ENCODE peak calls at places on chromosomes 2 and 18, in four cellular contexts. One of them, this sample, is unnamed.
A peak's percentile ranks its signal among the peaks of the same experiment; 100 is the strongest.

GRCh38 chr2:156342252-156343095 is 10.0 kb upstream of the NR4A2 start:
- DNase-seq in IMR-90: peak; percentile 93
- DNase-seq in H1: peak; percentile 82
- DNase-seq in H9: peak; percentile 83
- DNase-seq in this sample: peak; percentile 94

GRCh38 chr2:43824951-43825493 is 13.6 kb downstream of the ABCG5 start:
- DNase-seq in IMR-90: no peak
- DNase-seq in H1: peak; percentile 28
- DNase-seq in H9: no peak
- DNase-seq in this sample: no peak

GRCh38 chr2:108288534-108289106 is at the start of gene SULT1C2:
- DNase-seq in H1: peak; percentile 57
- DNase-seq in IMR-90: peak; percentile 12
- DNase-seq in H9: peak; percentile 67
- DNase-seq in this sample: peak; percentile 85

GRCh38 chr2:60899230-60899891 is 18.0 kb downstream of the REL start:
- DNase-seq in H9: no peak
- DNase-seq in H1: no peak
- DNase-seq in IMR-90: no peak
- DNase-seq in this sample: no peak

GRCh38 chr2:5839563-5839962 is 147.4 kb downstream of the SOX11 start:
- DNase-seq in H9: no peak
- DNase-seq in IMR-90: no peak
- DNase-seq in H1: no peak
- DNase-seq in this sample: no peak

GRCh38 chr2:197873293-197873701 is 68.9 kb downstream of the PLCL1 start:
- DNase-seq in H1: no peak
- DNase-seq in H9: peak; percentile 63
- DNase-seq in IMR-90: peak; percentile 83
- DNase-seq in this sample: peak; percentile 85

GRCh38 chr2:12606472-12607000 is 110.2 kb upstream of the TRIB2 start:
- DNase-seq in H9: no peak
- DNase-seq in H1: no peak
- DNase-seq in IMR-90: peak; percentile 66
- DNase-seq in this sample: peak; percentile 24

GRCh38 chr18:21004721-21005120 is 106.9 kb downstream of the ROCK1 start:
- DNase-seq in H9: no peak
- DNase-seq in IMR-90: peak; percentile 86
- DNase-seq in H1: no peak
- DNase-seq in this sample: no peak

GRCh38 chr2:151334082-151334815 is 23.1 kb upstream of the TNFAIP6 start:
- DNase-seq in IMR-90: peak; percentile 94
- DNase-seq in H9: no peak
- DNase-seq in H1: no peak
- DNase-seq in this sample: no peak

GRCh38 chr2:3189076-3189591 is 188.5 kb downstream of the EIPR1 start:
- DNase-seq in H9: no peak
- DNase-seq in H1: no peak
- DNase-seq in IMR-90: peak; percentile 69
- DNase-seq in this sample: no peak

GRCh38 chr18:63169853-63170252 is 149.7 kb downstream of the BCL2 start:
- DNase-seq in H1: no peak
- DNase-seq in H9: no peak
- DNase-seq in IMR-90: no peak
- DNase-seq in this sample: no peak

GRCh38 chr18:23422751-23423418 is 30.2 kb upstream of the RIOK3 start:
- DNase-seq in H9: no peak
- DNase-seq in H1: peak; percentile 28
- DNase-seq in IMR-90: peak; percentile 16
- DNase-seq in this sample: no peak

GRCh38 chr2:205574041-205574440 is 108.3 kb upstream of the NRP2 start:
- DNase-seq in IMR-90: no peak
- DNase-seq in H9: no peak
- DNase-seq in H1: no peak
- DNase-seq in this sample: no peak

GRCh38 chr2:88090446-88091283 is 23.0 kb downstream of the SMYD1 start:
- DNase-seq in IMR-90: no peak
- DNase-seq in H1: no peak
- DNase-seq in H9: no peak
- DNase-seq in this sample: no peak

GRCh38 chr2:3626118-3626816 is 31.4 kb downstream of the COLEC11 start:
- DNase-seq in H9: peak; percentile 18
- DNase-seq in IMR-90: peak; percentile 74
- DNase-seq in H1: no peak
- DNase-seq in this sample: no peak

GRCh38 chr18:78666666-78667335 is 312.8 kb upstream of the SALL3 start:
- DNase-seq in IMR-90: no peak
- DNase-seq in H9: no peak
- DNase-seq in H1: no peak
- DNase-seq in this sample: no peak

GRCh38 chr2:88187038-88187676 is 17.0 kb downstream of the THNSL2 start:
- DNase-seq in H1: peak; percentile 84
- DNase-seq in H9: peak; percentile 91
- DNase-seq in IMR-90: peak; percentile 21
- DNase-seq in this sample: peak; percentile 93

GRCh38 chr18:24168496-24168895 is 29.6 kb downstream of the CABYR start:
- DNase-seq in IMR-90: no peak
- DNase-seq in H9: no peak
- DNase-seq in H1: no peak
- DNase-seq in this sample: peak; percentile 79

GRCh38 chr2:184336688-184337087 is 261.6 kb upstream of the ZNF804A start:
- DNase-seq in H1: no peak
- DNase-seq in IMR-90: peak; percentile 0
- DNase-seq in H9: no peak
- DNase-seq in this sample: peak; percentile 13

GRCh38 chr18:27184115-27185024 is 738 bp downstream of the CHST9 start:
- DNase-seq in IMR-90: no peak
- DNase-seq in H1: peak; percentile 75
- DNase-seq in H9: peak; percentile 62
- DNase-seq in this sample: peak; percentile 43

GRCh38 chr2:161954103-161954502 is 119.9 kb downstream of the DPP4 start:
- DNase-seq in H1: no peak
- DNase-seq in IMR-90: no peak
- DNase-seq in H9: no peak
- DNase-seq in this sample: no peak

GRCh38 chr2:200028998-200029397 is 73.6 kb downstream of the MAIP1 start:
- DNase-seq in IMR-90: peak; percentile 12
- DNase-seq in H9: no peak
- DNase-seq in H1: no peak
- DNase-seq in this sample: no peak

GRCh38 chr18:76005632-76006031 is 489.4 kb downstream of the ZNF516 start:
- DNase-seq in H1: no peak
- DNase-seq in H9: no peak
- DNase-seq in IMR-90: no peak
- DNase-seq in this sample: no peak

GRCh38 chr2:48562281-48562680 is 32.3 kb downstream of the STON1 start:
- DNase-seq in IMR-90: no peak
- DNase-seq in H9: no peak
- DNase-seq in H1: no peak
- DNase-seq in this sample: no peak

GRCh38 chr2:238582159-238582558 is 155.4 kb downstream of the ASB1 start:
- DNase-seq in H9: no peak
- DNase-seq in IMR-90: peak; percentile 27
- DNase-seq in H1: no peak
- DNase-seq in this sample: no peak

GRCh38 chr18:47931707-47932103 is 1.2 kb upstream of the SMAD2 start:
- DNase-seq in H1: no peak
- DNase-seq in IMR-90: no peak
- DNase-seq in H9: peak; percentile 69
- DNase-seq in this sample: peak; percentile 86

GRCh38 chr2:54631755-54632154 is 91.7 kb upstream of the EML6 start:
- DNase-seq in IMR-90: no peak
- DNase-seq in H9: no peak
- DNase-seq in H1: no peak
- DNase-seq in this sample: no peak

GRCh38 chr2:184692137-184692734 is 93.9 kb downstream of the ZNF804A start:
- DNase-seq in IMR-90: no peak
- DNase-seq in H9: no peak
- DNase-seq in H1: no peak
- DNase-seq in this sample: no peak

GRCh38 chr2:75772908-75773630 is 62.4 kb upstream of the GCFC2 start:
- DNase-seq in H1: no peak
- DNase-seq in H9: peak; percentile 36
- DNase-seq in IMR-90: no peak
- DNase-seq in this sample: peak; percentile 18
- H3K56ac ChIP-seq in H1: no peak overlapping the region
- H3K56ac ChIP-seq in H9: no peak overlapping the region
- H3K56ac ChIP-seq in IMR-90: no peak overlapping the region
- H3K56ac ChIP-seq in this sample: no peak overlapping the region

GRCh38 chr2:182954789-182955188 is 83.5 kb downstream of the NCKAP1 start:
- DNase-seq in H9: no peak
- DNase-seq in H1: no peak
- DNase-seq in IMR-90: no peak
- DNase-seq in this sample: no peak
- H2AK5ac ChIP-seq in H9: no peak overlapping the region
- H2AK5ac ChIP-seq in H1: no peak overlapping the region
- H2AK5ac ChIP-seq in IMR-90: no peak overlapping the region
- H2AK5ac ChIP-seq in this sample: no peak overlapping the region

GRCh38 chr2:127160676-127161075 is 53.7 kb upstream of the BIN1 start:
- DNase-seq in H1: no peak
- DNase-seq in IMR-90: no peak
- DNase-seq in H9: no peak
- DNase-seq in this sample: no peak

GRCh38 chr2:127164761-127165538 is 55.1 kb downstream of the CYP27C1 start:
- DNase-seq in H1: no peak
- DNase-seq in IMR-90: no peak
- DNase-seq in H9: no peak
- DNase-seq in this sample: no peak

GRCh38 chr2:127161176-127162136 is 54.5 kb upstream of the BIN1 start:
- DNase-seq in H1: no peak
- DNase-seq in H9: no peak
- DNase-seq in IMR-90: no peak
- DNase-seq in this sample: no peak

GRCh38 chr2:127163922-127164321 is 56.2 kb downstream of the CYP27C1 start:
- DNase-seq in H9: no peak
- DNase-seq in H1: no peak
- DNase-seq in IMR-90: no peak
- DNase-seq in this sample: no peak

GRCh38 chr2:127162261-127163089 is 55.5 kb upstream of the BIN1 start:
- DNase-seq in H1: no peak
- DNase-seq in IMR-90: no peak
- DNase-seq in H9: no peak
- DNase-seq in this sample: no peak
- H3K56ac ChIP-seq in H1: no peak overlapping the region
- H3K56ac ChIP-seq in IMR-90: no peak overlapping the region
- H3K56ac ChIP-seq in H9: no peak overlapping the region
- H3K56ac ChIP-seq in this sample: no peak overlapping the region

GRCh38 chr2:127169066-127169660 is 50.9 kb downstream of the CYP27C1 start:
- DNase-seq in H9: no peak
- DNase-seq in IMR-90: no peak
- DNase-seq in H1: peak; percentile 23
- DNase-seq in this sample: no peak

GRCh38 chr2:127173073-127173472 is 47.0 kb downstream of the CYP27C1 start:
- DNase-seq in H9: no peak
- DNase-seq in H1: no peak
- DNase-seq in IMR-90: peak; percentile 98
- DNase-seq in this sample: no peak

GRCh38 chr2:127172306-127172705 is 47.8 kb downstream of the CYP27C1 start:
- DNase-seq in IMR-90: no peak
- DNase-seq in H1: no peak
- DNase-seq in H9: no peak
- DNase-seq in this sample: no peak

GRCh38 chr2:127170021-127170420 is 50.1 kb downstream of the CYP27C1 start:
- DNase-seq in IMR-90: no peak
- DNase-seq in H1: peak; percentile 27
- DNase-seq in H9: no peak
- DNase-seq in this sample: no peak

DNA sequence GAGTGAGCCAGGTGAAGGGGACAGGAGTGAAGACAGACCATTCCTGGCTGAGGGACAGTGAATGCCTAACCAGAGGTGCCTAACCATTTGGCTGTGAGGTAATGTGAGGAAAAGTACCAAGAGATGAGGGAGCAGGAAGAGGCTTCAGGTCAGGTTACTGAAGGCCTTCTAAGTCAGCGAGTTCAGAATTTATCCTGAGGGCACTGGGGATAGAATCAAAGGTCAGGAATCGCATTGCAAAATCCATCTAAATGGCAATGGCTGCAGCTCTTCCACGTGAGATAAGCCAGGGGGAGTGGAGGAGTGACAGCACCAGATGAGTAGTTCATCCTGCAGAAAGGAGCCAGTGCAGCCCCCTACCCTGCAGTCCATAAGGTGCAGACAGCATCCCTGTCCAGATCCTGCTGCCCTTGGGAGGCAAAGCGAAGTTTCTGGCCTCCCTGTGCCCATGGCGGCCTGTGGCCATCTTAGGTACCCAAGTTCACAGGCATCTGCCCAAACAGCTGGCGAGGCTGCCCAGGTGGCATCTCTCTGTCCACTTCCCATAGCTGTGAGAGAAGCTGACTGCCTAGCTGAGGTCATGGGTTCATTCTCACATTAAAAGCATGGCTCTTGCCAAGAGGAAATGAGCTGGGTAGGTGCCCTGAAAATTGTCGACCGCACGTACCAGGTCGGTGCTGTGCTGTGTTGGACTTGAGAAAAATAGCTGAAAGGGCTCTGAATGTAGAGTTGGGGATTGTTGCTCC is 49.5 kb downstream of the CYP27C1 start:
- DNase-seq in H1: no peak
- DNase-seq in H9: no peak
- DNase-seq in IMR-90: no peak
- DNase-seq in this sample: peak; percentile 53
- H2AK5ac ChIP-seq in H1: no peak overlapping the region
- H2AK5ac ChIP-seq in H9: no peak overlapping the region
- H2AK5ac ChIP-seq in IMR-90: no peak overlapping the region
- H2AK5ac ChIP-seq in this sample: no peak overlapping the region

GRCh38 chr2:33375054-33375453 is 101.4 kb upstream of the RASGRP3 start:
- DNase-seq in H1: no peak
- DNase-seq in H9: no peak
- DNase-seq in IMR-90: peak; percentile 27
- DNase-seq in this sample: no peak
- H3K56ac ChIP-seq in H1: no peak overlapping the region
- H3K56ac ChIP-seq in H9: no peak overlapping the region
- H3K56ac ChIP-seq in IMR-90: no peak overlapping the region
- H3K56ac ChIP-seq in this sample: no peak overlapping the region

GRCh38 chr2:44936715-44937687 is 4.5 kb upstream of the SIX3 start:
- DNase-seq in H9: peak; percentile 73
- DNase-seq in H1: peak; percentile 82
- DNase-seq in IMR-90: no peak
- DNase-seq in this sample: peak; percentile 55
- H2AK5ac ChIP-seq in H9: no peak overlapping the region
- H2AK5ac ChIP-seq in H1: peak overlapping the region; percentile 79
- H2AK5ac ChIP-seq in IMR-90: no peak overlapping the region
- H2AK5ac ChIP-seq in this sample: peak overlapping the region; percentile 6

DNA sequence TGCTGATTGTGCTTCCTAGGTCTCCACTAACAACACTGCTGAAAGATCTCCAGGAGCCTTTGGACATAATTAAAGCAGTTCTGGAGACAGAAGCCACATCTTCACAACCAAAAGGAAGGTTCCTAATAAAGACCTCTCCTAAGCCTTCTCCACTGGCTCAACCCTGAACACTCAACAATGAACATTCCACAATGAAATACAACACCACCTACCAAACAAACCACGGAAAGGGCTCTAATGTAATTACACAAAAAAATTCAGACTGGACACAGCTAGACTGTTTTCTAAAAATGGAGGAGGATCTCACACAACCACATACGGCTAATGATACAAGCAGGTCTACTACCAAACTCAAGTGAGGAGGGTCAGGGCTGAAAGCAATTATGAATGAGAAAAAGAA is 43.6 kb downstream of the NOL10 start:
- DNase-seq in H9: no peak
- DNase-seq in H1: no peak
- DNase-seq in IMR-90: peak; percentile 12
- DNase-seq in this sample: no peak
- H3K56ac ChIP-seq in H9: no peak overlapping the region
- H3K56ac ChIP-seq in H1: no peak overlapping the region
- H3K56ac ChIP-seq in IMR-90: no peak overlapping the region
- H3K56ac ChIP-seq in this sample: no peak overlapping the region

This sample was measured in mesendoderm.